ENCODE peak calls at places on chromosomes 2 and 18, in four cellular contexts. One of them, this sample, is unnamed.

GRCh38 chr18:27769152-27769551 is 407.8 kb downstream of the CDH2 start:
- DNase-seq in GM12864: no peak
- DNase-seq in fibroblast of the aortic adventitia: no peak
- DNase-seq in SK-N-SH: no peak
- DNase-seq in this sample: no peak

GRCh38 chr2:113060396-113060795 is 1.4 kb downstream of the IL36RN start:
- DNase-seq in SK-N-SH: no peak
- DNase-seq in fibroblast of the aortic adventitia: peak
- DNase-seq in GM12864: no peak
- DNase-seq in this sample: no peak

GRCh38 chr2:241334813-241335212 is 19.1 kb downstream of the SEPTIN2 start:
- DNase-seq in fibroblast of the aortic adventitia: no peak
- DNase-seq in SK-N-SH: no peak
- DNase-seq in GM12864: no peak
- DNase-seq in this sample: no peak

GRCh38 chr18:2846638-2847340 is at the start of gene EMILIN2:
- DNase-seq in fibroblast of the aortic adventitia: peak
- DNase-seq in GM12864: no peak
- DNase-seq in SK-N-SH: peak
- DNase-seq in this sample: no peak

GRCh38 chr2:238238311-238238765 is 1.5 kb downstream of the HES6 start:
- DNase-seq in SK-N-SH: no peak
- DNase-seq in GM12864: no peak
- DNase-seq in fibroblast of the aortic adventitia: no peak
- DNase-seq in this sample: no peak

GRCh38 chr18:54191352-54191751 is 33.1 kb downstream of the MBD2 start:
- DNase-seq in fibroblast of the aortic adventitia: no peak
- DNase-seq in GM12864: no peak
- DNase-seq in SK-N-SH: no peak
- DNase-seq in this sample: no peak

GRCh38 chr2:140882671-140883620 is 1247.9 kb downstream of the LRP1B start:
- DNase-seq in GM12864: no peak
- DNase-seq in fibroblast of the aortic adventitia: no peak
- DNase-seq in SK-N-SH: no peak
- DNase-seq in this sample: no peak

GRCh38 chr18:74351354-74351753 is 35.7 kb downstream of the C18orf63 start:
- DNase-seq in GM12864: no peak
- DNase-seq in SK-N-SH: no peak
- DNase-seq in fibroblast of the aortic adventitia: peak
- DNase-seq in this sample: no peak

GRCh38 chr2:38601061-38601460 is 1.7 kb downstream of the HNRNPLL start:
- DNase-seq in SK-N-SH: no peak
- DNase-seq in GM12864: no peak
- DNase-seq in fibroblast of the aortic adventitia: no peak
- DNase-seq in this sample: no peak

GRCh38 chr2:240355962-240356361 is 79.5 kb upstream of the GPC1 start:
- DNase-seq in SK-N-SH: peak
- DNase-seq in fibroblast of the aortic adventitia: no peak
- DNase-seq in GM12864: no peak
- DNase-seq in this sample: no peak

GRCh38 chr2:118145207-118145606 is 56.9 kb downstream of the INSIG2 start:
- DNase-seq in GM12864: no peak
- DNase-seq in fibroblast of the aortic adventitia: no peak
- DNase-seq in SK-N-SH: no peak
- DNase-seq in this sample: no peak

GRCh38 chr18:13551841-13552733 is 174.3 kb downstream of the FAM210A start:
- DNase-seq in SK-N-SH: no peak
- DNase-seq in GM12864: no peak
- DNase-seq in fibroblast of the aortic adventitia: no peak
- DNase-seq in this sample: no peak

GRCh38 chr2:219261024-219261855 is 7.5 kb upstream of the TUBA4A start:
- DNase-seq in SK-N-SH: no peak
- DNase-seq in GM12864: no peak
- DNase-seq in fibroblast of the aortic adventitia: no peak
- DNase-seq in this sample: no peak

GRCh38 chr2:5908030-5908429 is 215.8 kb downstream of the SOX11 start:
- DNase-seq in fibroblast of the aortic adventitia: no peak
- DNase-seq in GM12864: no peak
- DNase-seq in SK-N-SH: no peak
- DNase-seq in this sample: no peak

GRCh38 chr18:78742346-78742745 is 237.3 kb upstream of the SALL3 start:
- DNase-seq in GM12864: no peak
- DNase-seq in fibroblast of the aortic adventitia: no peak
- DNase-seq in SK-N-SH: no peak
- DNase-seq in this sample: no peak

GRCh38 chr2:238952261-238952924 is 104.5 kb downstream of the TWIST2 start:
- DNase-seq in GM12864: no peak
- DNase-seq in SK-N-SH: no peak
- DNase-seq in fibroblast of the aortic adventitia: peak
- DNase-seq in this sample: no peak

GRCh38 chr2:168699834-168700417 is 102.5 kb upstream of the NOSTRIN start:
- DNase-seq in fibroblast of the aortic adventitia: peak
- DNase-seq in SK-N-SH: peak
- DNase-seq in GM12864: no peak
- DNase-seq in this sample: no peak

GRCh38 chr18:39841133-39842041 is 2113.6 kb upstream of the PIK3C3 start:
- DNase-seq in SK-N-SH: peak
- DNase-seq in fibroblast of the aortic adventitia: peak
- DNase-seq in GM12864: no peak
- DNase-seq in this sample: no peak

GRCh38 chr18:51195602-51196115 is 1.8 kb downstream of the MEX3C start:
- DNase-seq in GM12864: no peak
- DNase-seq in fibroblast of the aortic adventitia: peak
- DNase-seq in SK-N-SH: peak
- DNase-seq in this sample: no peak

GRCh38 chr2:232493701-232494426 is 6.2 kb upstream of the ECEL1 start:
- DNase-seq in GM12864: no peak
- DNase-seq in SK-N-SH: no peak
- DNase-seq in fibroblast of the aortic adventitia: no peak
- DNase-seq in this sample: no peak

GRCh38 chr2:173119069-173119807 is 43.6 kb downstream of the MAP3K20 start:
- DNase-seq in GM12864: no peak
- DNase-seq in SK-N-SH: no peak
- DNase-seq in fibroblast of the aortic adventitia: peak
- DNase-seq in this sample: no peak

GRCh38 chr2:43478423-43479086 is 117.3 kb downstream of the THADA start:
- DNase-seq in SK-N-SH: no peak
- DNase-seq in GM12864: no peak
- DNase-seq in fibroblast of the aortic adventitia: peak
- DNase-seq in this sample: no peak

GRCh38 chr2:205772983-205773382 is 90.7 kb downstream of the NRP2 start:
- DNase-seq in fibroblast of the aortic adventitia: no peak
- DNase-seq in GM12864: no peak
- DNase-seq in SK-N-SH: no peak
- DNase-seq in this sample: no peak

GRCh38 chr2:86485103-86485502 is 43.9 kb downstream of the KDM3A start:
- DNase-seq in GM12864: no peak
- DNase-seq in SK-N-SH: no peak
- DNase-seq in fibroblast of the aortic adventitia: no peak
- DNase-seq in this sample: no peak

GRCh38 chr18:58983260-58983659 is 118.6 kb downstream of the ZNF532 start:
- DNase-seq in fibroblast of the aortic adventitia: no peak
- DNase-seq in SK-N-SH: no peak
- DNase-seq in GM12864: no peak
- DNase-seq in this sample: no peak

GRCh38 chr2:160493227-160494028 is at the start of gene RBMS1:
- DNase-seq in fibroblast of the aortic adventitia: peak
- DNase-seq in SK-N-SH: peak
- DNase-seq in GM12864: no peak
- DNase-seq in this sample: no peak

GRCh38 chr2:130987519-130988425 is 105.5 kb downstream of the FAM168B start:
- DNase-seq in GM12864: no peak
- DNase-seq in fibroblast of the aortic adventitia: no peak
- DNase-seq in SK-N-SH: peak
- DNase-seq in this sample: no peak

GRCh38 chr2:157260403-157261198 is 3.1 kb downstream of the GALNT5 start:
- DNase-seq in fibroblast of the aortic adventitia: no peak
- DNase-seq in GM12864: no peak
- DNase-seq in SK-N-SH: no peak
- DNase-seq in this sample: no peak

GRCh38 chr18:26575865-26576217 is 27.5 kb upstream of the KCTD1 start:
- DNase-seq in GM12864: no peak
- DNase-seq in SK-N-SH: no peak
- DNase-seq in fibroblast of the aortic adventitia: no peak
- DNase-seq in this sample: no peak

GRCh38 chr18:26579941-26580618 is 31.7 kb upstream of the KCTD1 start:
- DNase-seq in GM12864: no peak
- DNase-seq in SK-N-SH: no peak
- DNase-seq in fibroblast of the aortic adventitia: peak
- DNase-seq in this sample: no peak

GRCh38 chr18:26574958-26575864 is 26.9 kb upstream of the KCTD1 start:
- DNase-seq in GM12864: no peak
- DNase-seq in SK-N-SH: peak
- DNase-seq in fibroblast of the aortic adventitia: peak
- DNase-seq in this sample: no peak
- H3K4me3 ChIP-seq in GM12864: peak
- H3K4me3 ChIP-seq in SK-N-SH: peak
- H3K4me3 ChIP-seq in fibroblast of the aortic adventitia: peak
- H3K4me3 ChIP-seq in this sample: peak

GRCh38 chr18:62294073-62294472 is 31.0 kb upstream of the TNFRSF11A start:
- DNase-seq in GM12864: no peak
- DNase-seq in SK-N-SH: no peak
- DNase-seq in fibroblast of the aortic adventitia: no peak
- DNase-seq in this sample: no peak
- TF ChIP-seq CTCF in GM12864: no peak
- TF ChIP-seq CTCF in SK-N-SH: no peak
- TF ChIP-seq CTCF in fibroblast of the aortic adventitia: no peak
- TF ChIP-seq CTCF in this sample: no peak

DNA sequence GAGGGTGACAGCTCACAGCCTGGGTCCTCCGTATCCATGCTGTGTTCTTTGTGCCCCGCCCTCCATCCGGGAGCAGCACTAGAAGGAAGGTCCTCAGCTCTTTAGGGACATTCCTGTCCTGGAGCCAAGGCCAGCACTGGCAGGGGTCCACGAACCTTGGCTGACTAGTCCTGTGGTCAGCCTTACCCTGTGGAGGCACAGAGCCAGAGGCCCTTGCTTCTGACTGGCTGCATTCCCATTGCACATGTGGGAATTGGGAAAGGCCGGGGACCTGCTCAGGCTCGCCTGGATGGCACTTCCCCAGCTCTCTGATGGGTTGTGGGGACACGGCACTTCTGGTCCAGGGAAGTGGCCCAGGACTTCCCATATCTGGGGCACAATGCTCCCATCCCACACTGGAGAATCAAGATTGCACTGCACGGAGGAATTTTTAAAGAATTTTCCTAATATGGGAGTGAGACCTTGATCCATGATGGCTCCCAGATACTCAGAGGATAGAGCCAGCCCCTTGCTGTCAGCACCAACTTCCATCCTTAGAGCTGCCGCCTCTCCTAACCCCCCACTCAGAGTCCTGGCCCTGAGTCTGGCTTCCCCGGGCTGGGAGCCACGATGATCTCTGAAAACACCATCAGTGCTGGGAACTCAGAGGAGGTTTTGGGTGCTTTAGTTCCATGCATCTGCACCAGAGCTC is 24.7 kb upstream of the RHOB start:
- DNase-seq in GM12864: no peak
- DNase-seq in fibroblast of the aortic adventitia: peak
- DNase-seq in SK-N-SH: no peak
- DNase-seq in this sample: no peak
- H3K4me3 ChIP-seq in GM12864: no peak
- H3K4me3 ChIP-seq in fibroblast of the aortic adventitia: no peak
- H3K4me3 ChIP-seq in SK-N-SH: no peak
- H3K4me3 ChIP-seq in this sample: no peak

DNA sequence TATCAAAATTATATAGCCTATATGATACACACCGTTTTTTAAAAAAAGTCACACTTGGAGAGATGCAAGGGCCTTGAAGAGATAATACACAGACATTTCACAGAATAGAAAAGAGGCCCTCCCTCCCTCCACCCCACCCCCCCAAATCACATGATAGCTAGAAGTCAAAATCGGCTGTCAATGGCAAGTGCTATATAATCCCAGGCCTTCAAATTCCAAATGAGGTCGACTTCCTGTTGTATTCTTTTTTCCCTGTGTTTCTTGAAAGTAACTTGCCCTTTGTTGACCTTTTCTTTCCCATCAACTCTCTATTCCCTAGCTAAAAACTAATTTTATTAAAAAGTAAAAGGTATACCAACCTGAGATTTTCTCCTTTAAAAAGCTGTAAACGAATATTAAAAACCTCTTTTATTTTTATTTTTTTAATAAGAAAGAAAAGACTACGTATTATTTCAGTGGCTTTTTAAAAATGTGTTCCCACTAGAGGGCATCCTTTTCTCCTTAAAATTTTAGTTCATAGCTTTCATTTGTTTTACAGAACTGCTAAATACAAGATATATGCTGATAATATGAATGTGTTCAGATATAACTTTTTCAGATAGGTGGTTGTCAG is 46.6 kb downstream of the KCMF1 start:
- DNase-seq in GM12864: no peak
- DNase-seq in fibroblast of the aortic adventitia: peak
- DNase-seq in SK-N-SH: peak
- DNase-seq in this sample: no peak
- TF ChIP-seq CTCF in GM12864: peak
- TF ChIP-seq CTCF in fibroblast of the aortic adventitia: peak
- TF ChIP-seq CTCF in SK-N-SH: peak
- TF ChIP-seq CTCF in this sample: peak

DNA sequence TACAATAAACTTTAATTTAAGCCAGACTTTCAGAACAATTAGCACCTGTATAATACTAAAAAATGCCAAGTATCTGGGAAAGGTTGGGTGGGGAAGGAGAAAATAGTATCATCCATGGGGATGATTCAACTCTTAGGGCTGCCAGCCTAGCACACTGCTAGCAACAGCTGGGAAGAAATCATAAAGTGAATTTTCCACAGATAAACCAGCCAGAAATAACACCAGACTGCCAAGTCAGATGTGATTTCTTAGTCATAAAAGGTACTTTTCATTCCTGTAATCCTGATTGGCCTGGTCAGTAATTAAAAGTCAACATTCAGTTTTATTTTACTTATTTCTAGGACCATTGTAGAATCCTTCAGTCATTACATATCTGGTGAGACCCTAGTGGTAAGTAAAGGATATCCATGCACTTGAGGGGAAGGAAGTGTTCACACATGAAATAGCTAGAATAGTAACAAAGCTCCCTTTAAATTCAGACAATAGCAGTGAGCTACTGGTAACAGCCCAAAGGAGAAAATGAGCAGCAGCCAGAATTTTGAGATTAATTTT is 59.4 kb downstream of the LIMS1 start:
- DNase-seq in fibroblast of the aortic adventitia: peak
- DNase-seq in GM12864: no peak
- DNase-seq in SK-N-SH: no peak
- DNase-seq in this sample: peak
- H3K4me3 ChIP-seq in fibroblast of the aortic adventitia: no peak
- H3K4me3 ChIP-seq in GM12864: no peak
- H3K4me3 ChIP-seq in SK-N-SH: peak
- H3K4me3 ChIP-seq in this sample: peak

This sample was measured in epithelial cell of proximal tubule.